ENCODE peak calls at places on chromosomes 3 and 15, in eight cellular contexts. L is AG04449, A is PC-9, U is HCT116, S is HFF-Myc, D is left lung, R is heart left ventricle, O is choroid plexus epithelial cell. P is an unnamed sample.

GRCh38 chr3:129609591-129610169 is 3.2 kb upstream of the PLXND1 start:
- DNase-seq in D (no peak), L (no peak), O (peak), R (no peak), A (no peak), U (no peak), S (no peak), P (no peak)

GRCh38 chr3:14230729-14231128 is 52.1 kb downstream of the LSM3 start:
- DNase-seq in D (no peak), O (no peak), S (no peak), A (no peak), R (no peak), U (no peak), L (no peak), P (no peak)

GRCh38 chr3:150068440-150069157 is 97.9 kb upstream of the PFN2 start:
- DNase-seq in O (no peak), A (no peak), U (no peak), L (no peak), D (no peak), R (no peak), S (no peak), P (no peak)

GRCh38 chr3:8371085-8371551 is 130.5 kb upstream of the LMCD1 start:
- DNase-seq in U (no peak), A (no peak), D (no peak), R (peak), S (no peak), L (peak), O (peak), P (no peak)

GRCh38 chr3:195245531-195245951 is 25.4 kb downstream of the XXYLT1 start:
- DNase-seq in A (no peak), U (no peak), L (no peak), R (no peak), S (no peak), O (no peak), D (peak), P (no peak)

GRCh38 chr3:118882353-118882947 is 152.2 kb downstream of the IGSF11 start:
- DNase-seq in D (peak), S (peak), L (peak), O (peak), U (peak), R (peak), A (peak), P (peak)

GRCh38 chr15:52567886-52568568 is 803 bp downstream of the ARPP19 start:
- DNase-seq in R (no peak), A (peak), O (peak), L (no peak), U (peak), D (no peak), S (no peak), P (peak)

GRCh38 chr3:53899730-53900129 is 8.1 kb upstream of the SELENOK start:
- DNase-seq in A (no peak), D (no peak), L (no peak), S (no peak), U (no peak), R (no peak), O (no peak), P (no peak)

GRCh38 chr3:64915778-64916177 is 228.0 kb upstream of the ADAMTS9 start:
- DNase-seq in A (no peak), R (no peak), L (no peak), D (no peak), S (no peak), U (no peak), O (peak), P (no peak)

GRCh38 chr3:153129426-153129825 is 32.6 kb upstream of the RAP2B start:
- DNase-seq in L (no peak), R (no peak), O (no peak), U (no peak), D (no peak), A (no peak), S (no peak), P (no peak)

GRCh38 chr3:171343688-171344087 is 116.5 kb downstream of the TNIK start:
- DNase-seq in A (no peak), L (no peak), O (no peak), U (no peak), D (no peak), R (no peak), S (no peak), P (no peak)

GRCh38 chr3:97481416-97481815 is 283.1 kb upstream of the ARL6 start:
- DNase-seq in A (no peak), R (no peak), L (no peak), U (no peak), O (no peak), S (no peak), D (no peak), P (no peak)

GRCh38 chr3:98827221-98827620 is 64.1 kb downstream of the ST3GAL6 start:
- DNase-seq in L (no peak), U (no peak), A (no peak), S (no peak), O (no peak), R (no peak), D (no peak), P (no peak)

GRCh38 chr3:31522152-31522551 is 10.6 kb upstream of the STT3B start:
- DNase-seq in L (no peak), U (no peak), R (no peak), D (no peak), S (no peak), A (no peak), O (no peak), P (no peak)

GRCh38 chr3:109025896-109026295 is 72.2 kb upstream of the GUCA1C start:
- DNase-seq in S (no peak), A (no peak), R (no peak), D (no peak), L (no peak), O (peak), U (no peak), P (no peak)

GRCh38 chr3:44419923-44420650 is 57.4 kb downstream of the ZNF445 start:
- DNase-seq in R (no peak), U (no peak), A (peak), S (no peak), L (no peak), O (no peak), D (no peak), P (no peak)

GRCh38 chr3:112017081-112017480 is 17.5 kb upstream of the TMPRSS7 start:
- DNase-seq in S (no peak), R (no peak), L (no peak), D (no peak), U (no peak), O (no peak), A (no peak), P (no peak)

DNA sequence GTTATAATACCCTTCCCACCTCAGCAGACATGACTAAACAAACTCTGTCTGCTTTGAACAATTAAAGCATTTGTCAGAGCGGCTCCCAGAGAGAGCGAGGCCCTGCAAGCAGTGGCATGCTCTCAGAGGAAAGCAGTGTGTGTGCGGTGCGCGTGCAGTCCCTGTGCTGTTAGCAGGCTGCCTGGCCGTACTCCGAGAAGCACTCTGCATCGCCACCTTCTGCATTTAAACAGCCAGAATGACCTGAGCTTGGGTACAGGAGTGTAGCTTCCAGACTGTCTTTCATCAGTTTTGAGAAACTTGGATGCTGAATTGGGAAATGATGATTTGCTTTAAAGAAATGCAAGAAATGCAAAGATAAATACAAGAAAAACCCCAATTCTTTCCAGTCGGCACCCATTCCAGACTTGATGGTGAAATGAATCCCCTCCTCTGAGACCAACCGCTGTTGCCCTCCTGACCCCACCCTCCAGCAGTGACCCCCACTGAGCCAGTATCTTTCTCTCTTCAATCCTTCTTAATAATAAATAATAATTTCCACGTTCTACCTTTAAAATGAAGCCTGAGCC is 113.5 kb downstream of the VGLL4 start:
- DNase-seq in U (no peak), A (no peak), O (peak), S (no peak), L (peak), D (no peak), R (peak), P (no peak)
- TF ChIP-seq CTCF in U (no peak), A (no peak), O (peak), S (no peak), L (peak), D (no peak), R (no peak), P (no peak)

GRCh38 chr3:38843898-38844297 is 27.9 kb upstream of the SCN10A start:
- DNase-seq in O (peak), R (no peak), D (no peak), L (no peak), S (peak), U (peak), A (no peak), P (peak)

GRCh38 chr3:38836561-38836960 is 20.5 kb upstream of the SCN10A start:
- DNase-seq in D (no peak), S (no peak), A (no peak), U (no peak), L (no peak), O (no peak), R (no peak), P (no peak)

GRCh38 chr3:38837358-38837757 is 21.3 kb upstream of the SCN10A start:
- DNase-seq in R (no peak), U (no peak), A (no peak), L (no peak), D (no peak), S (no peak), O (no peak), P (no peak)

GRCh38 chr3:38842266-38842965 is 26.4 kb upstream of the SCN10A start:
- DNase-seq in D (no peak), R (no peak), U (no peak), S (no peak), L (no peak), A (no peak), O (no peak), P (no peak)

DNA sequence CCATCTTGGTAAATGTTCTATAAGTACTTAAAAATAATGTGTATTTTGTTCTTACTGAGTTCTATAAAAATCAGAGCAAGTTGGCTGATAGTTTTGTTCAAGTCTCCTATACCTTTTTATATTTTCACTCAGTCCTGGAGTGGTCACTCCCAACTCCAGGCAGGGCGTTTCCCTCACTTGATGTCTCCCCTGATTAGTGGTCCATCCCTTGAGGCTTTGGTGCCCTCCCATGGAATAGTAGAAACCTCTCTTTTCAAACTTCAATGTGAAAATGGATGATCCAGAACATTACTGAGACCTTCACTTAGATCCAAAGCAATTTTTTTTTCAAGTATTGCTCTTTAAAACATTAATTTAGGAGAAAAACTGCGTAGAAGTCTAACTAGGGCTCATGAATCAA is 25.0 kb upstream of the SCN10A start:
- DNase-seq in D (no peak), A (no peak), O (peak), L (no peak), S (no peak), R (no peak), U (no peak), P (no peak)
- TF ChIP-seq CTCF in D (no peak), A (no peak), O (peak), L (no peak), S (no peak), R (no peak), U (peak), P (no peak)

GRCh38 chr15:73964736-73965093 is 27.4 kb downstream of the STOML1 start:
- DNase-seq in D (peak), U (peak), O (peak), L (no peak), R (peak), A (peak), S (peak), P (peak)
- TF ChIP-seq CTCF in D (peak), U (peak), O (peak), L (peak), R (peak), A (peak), S (peak), P (peak)

DNA sequence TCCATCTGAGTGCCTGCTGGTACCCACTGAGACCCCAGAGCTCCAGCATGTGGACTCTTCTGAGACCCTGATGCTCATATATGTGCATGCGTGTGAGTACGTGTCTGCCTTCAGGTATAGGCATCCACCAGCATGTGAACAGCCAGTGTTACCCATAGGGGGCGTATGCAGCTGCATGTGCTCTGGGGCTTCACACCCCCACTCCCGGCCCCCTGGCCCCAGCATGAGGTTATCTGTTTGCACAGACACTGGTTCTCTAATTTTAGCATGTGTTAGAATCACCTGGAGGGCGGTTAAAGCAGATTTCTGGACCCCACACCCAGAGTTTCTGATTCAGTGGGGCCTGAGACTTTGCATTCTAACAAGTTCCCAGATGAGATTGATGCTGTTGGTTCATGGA is 824 bp upstream of the CILP start:
- DNase-seq in S (no peak), O (no peak), L (no peak), U (no peak), R (no peak), D (no peak), A (no peak), P (peak)
- TF ChIP-seq CTCF in S (peak), O (peak), L (peak), U (peak), R (peak), D (peak), A (peak), P (peak)

GRCh38 chr15:57646057-57646456 is 54.4 kb downstream of the MYZAP start:
- DNase-seq in L (no peak), O (no peak), A (no peak), D (no peak), R (no peak), U (no peak), S (no peak), P (no peak)

GRCh38 chr15:57639306-57639705 is 47.6 kb downstream of the MYZAP start:
- DNase-seq in L (no peak), S (no peak), A (no peak), U (no peak), D (no peak), O (no peak), R (no peak), P (no peak)

GRCh38 chr15:57635300-57635944 is 43.7 kb downstream of the MYZAP start:
- DNase-seq in L (no peak), D (no peak), O (no peak), S (no peak), U (no peak), R (peak), A (no peak), P (no peak)

GRCh38 chr15:57637836-57638235 is 46.1 kb downstream of the MYZAP start:
- DNase-seq in R (no peak), A (no peak), S (no peak), L (no peak), O (no peak), U (no peak), D (no peak), P (no peak)

DNA sequence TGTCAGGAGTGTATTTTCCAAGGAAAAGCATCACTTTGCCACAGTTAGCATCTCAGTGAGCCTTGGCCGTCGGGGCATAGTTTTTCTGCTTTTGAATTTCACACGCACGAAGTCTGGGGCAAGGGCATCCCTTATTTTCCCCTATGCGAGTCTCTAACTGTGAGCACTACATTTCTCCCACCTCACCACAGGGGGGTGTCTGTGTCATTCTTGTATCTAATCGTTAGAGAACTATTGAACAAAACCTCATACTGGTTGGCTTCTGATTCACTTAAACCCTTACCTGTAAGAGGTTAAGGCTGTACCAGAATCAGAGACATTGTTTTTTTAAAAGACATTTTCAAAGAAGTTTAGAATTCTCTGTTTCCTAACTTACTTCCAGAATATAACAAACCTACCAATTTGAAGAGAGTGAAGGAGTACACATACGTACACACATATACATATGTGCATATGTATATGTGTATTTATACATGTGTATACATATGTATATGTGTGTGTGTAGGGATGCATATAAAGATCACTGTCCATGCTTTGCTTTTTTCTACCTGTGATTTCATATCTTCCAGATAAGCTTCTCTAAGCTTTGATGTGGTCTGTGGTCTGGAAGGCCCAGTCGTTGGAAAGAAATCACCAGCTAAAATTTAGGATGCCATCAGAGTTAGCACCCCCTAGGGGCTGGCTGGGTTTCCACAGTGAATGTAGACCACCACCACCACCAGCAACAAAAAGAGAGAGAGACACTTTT is 49.4 kb downstream of the MYZAP start:
- DNase-seq in S (peak), O (peak), L (no peak), R (no peak), U (no peak), D (no peak), A (peak), P (peak)
- TF ChIP-seq CTCF in S (peak), O (peak), L (peak), R (peak), U (peak), D (no peak), A (peak), P (peak)

GRCh38 chr3:148948913-148949657 is 42.3 kb upstream of the GYG1 start:
- DNase-seq in A (no peak), U (no peak), L (no peak), O (no peak), R (no peak), D (no peak), S (no peak), P (no peak)
- TF ChIP-seq CTCF in A (no peak), U (no peak), L (no peak), O (no peak), R (no peak), D (no peak), S (no peak), P (no peak)